ENCODE peak calls at places on chromosomes 3 and 15, in eight cellular contexts. B is HCT116, Q is breast epithelium, F is transverse colon, H is GM23338, T is spleen, U is stomach, E is sigmoid colon. J is an unnamed sample.

GRCh38 chr15:39624806-39625205 is 43.9 kb downstream of the THBS1 start:
- DNase-seq in B (no peak), Q (peak; percentile 69), F (peak; percentile 74), H (no peak), T (peak; percentile 78), U (peak; percentile 39), E (peak; percentile 83), J (no peak)

GRCh38 chr15:82944840-82945239 is 7.7 kb downstream of the HOMER2 start:
- DNase-seq in B (no peak), Q (no peak), F (no peak), H (no peak), T (no peak), U (no peak), E (no peak), J (no peak)

GRCh38 chr3:70861234-70861633 is 548.8 kb upstream of the MDFIC2 start:
- DNase-seq in B (no peak), Q (no peak), F (no peak), H (no peak), T (no peak), U (no peak), E (no peak), J (no peak)

GRCh38 chr15:100631831-100632230 is 29.4 kb downstream of the ASB7 start:
- DNase-seq in B (no peak), Q (no peak), F (no peak), H (no peak), T (no peak), U (no peak), E (no peak), J (no peak)

GRCh38 chr3:10518506-10519150 is 13.2 kb upstream of the ATP2B2 start:
- DNase-seq in B (no peak), Q (no peak), F (no peak), H (no peak), T (peak; percentile 67), U (peak; percentile 16), E (peak; percentile 40), J (no peak)

GRCh38 chr15:72797338-72797689 is 13.8 kb upstream of the ADPGK start:
- DNase-seq in B (no peak), Q (no peak), F (no peak), H (no peak), T (no peak), U (no peak), E (no peak), J (no peak)

GRCh38 chr3:169661567-169662214 is 1.8 kb downstream of the MECOM start:
- DNase-seq in B (no peak), Q (no peak), F (peak; percentile 53), H (peak; percentile 43), T (peak; percentile 81), U (peak; percentile 60), E (no peak), J (no peak)

GRCh38 chr3:196186661-196187573 is 24.3 kb downstream of the ZDHHC19 start:
- DNase-seq in B (no peak), Q (no peak), F (peak; percentile 43), H (peak; percentile 94), T (no peak), U (no peak), E (no peak), J (no peak)

GRCh38 chr3:45151100-45151499 is 4.9 kb upstream of the CDCP1 start:
- DNase-seq in B (no peak), Q (no peak), F (no peak), H (no peak), T (no peak), U (no peak), E (no peak), J (no peak)

GRCh38 chr3:141223673-141224166 is 7.9 kb upstream of the PXYLP1 start:
- DNase-seq in B (no peak), Q (no peak), F (no peak), H (no peak), T (no peak), U (no peak), E (no peak), J (no peak)

GRCh38 chr3:49911611-49912010 is 7.9 kb upstream of the MST1R start:
- DNase-seq in B (no peak), Q (no peak), F (no peak), H (no peak), T (no peak), U (no peak), E (no peak), J (no peak)

GRCh38 chr15:38688096-38688495 is 123.5 kb upstream of the RASGRP1 start:
- DNase-seq in B (no peak), Q (no peak), F (no peak), H (no peak), T (no peak), U (no peak), E (no peak), J (no peak)

GRCh38 chr15:75050283-75050682 is 26.9 kb downstream of the PPCDC start:
- DNase-seq in B (no peak), Q (no peak), F (no peak), H (no peak), T (no peak), U (no peak), E (no peak), J (no peak)

GRCh38 chr15:51647128-51647562 is 24.6 kb upstream of the DMXL2 start:
- DNase-seq in B (no peak), Q (no peak), F (peak; percentile 56), H (no peak), T (no peak), U (peak; percentile 74), E (peak; percentile 69), J (no peak)

GRCh38 chr3:23867400-23867799 is 49.4 kb downstream of the NKIRAS1 start:
- DNase-seq in B (no peak), Q (no peak), F (no peak), H (no peak), T (no peak), U (no peak), E (no peak), J (no peak)

GRCh38 chr3:158830391-158830790 is 28.5 kb downstream of the MFSD1 start:
- DNase-seq in B (no peak), Q (no peak), F (no peak), H (no peak), T (no peak), U (no peak), E (no peak), J (no peak)

GRCh38 chr3:49721165-49721860 is 1.8 kb upstream of the AMIGO3 start:
- DNase-seq in B (no peak), Q (no peak), F (no peak), H (no peak), T (no peak), U (no peak), E (no peak), J (no peak)

GRCh38 chr3:12400795-12401194 is 83.5 kb upstream of the TSEN2 start:
- DNase-seq in B (peak; percentile 21), Q (no peak), F (no peak), H (no peak), T (no peak), U (no peak), E (no peak), J (no peak)

GRCh38 chr3:172213168-172213567 is 173.8 kb downstream of the FNDC3B start:
- DNase-seq in B (no peak), Q (no peak), F (no peak), H (no peak), T (no peak), U (no peak), E (no peak), J (no peak)

GRCh38 chr15:93035953-93036810 is 52.8 kb downstream of the RGMA start:
- DNase-seq in B (peak; percentile 37), Q (no peak), F (no peak), H (peak; percentile 69), T (peak; percentile 84), U (peak; percentile 51), E (peak; percentile 69), J (no peak)

GRCh38 chr3:11944052-11944673 is 60.0 kb upstream of the SYN2 start:
- DNase-seq in B (peak; percentile 70), Q (no peak), F (peak; percentile 11), H (peak; percentile 90), T (no peak), U (peak; percentile 28), E (no peak), J (no peak)

DNA sequence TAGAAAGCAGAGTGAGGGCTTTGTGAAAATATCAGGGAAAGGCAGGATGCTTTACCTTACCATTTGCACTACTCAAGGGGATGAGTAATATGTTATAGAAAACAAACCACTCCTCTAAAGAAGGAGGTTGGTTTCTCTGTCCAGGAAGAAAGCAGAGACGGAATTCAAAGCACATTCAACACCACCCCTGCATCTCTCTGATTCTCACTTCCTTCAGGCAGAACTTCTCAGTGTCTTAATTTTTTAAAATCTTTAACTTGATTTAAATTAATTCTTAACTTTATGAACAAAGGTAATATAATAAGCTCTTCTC is 82.4 kb downstream of the NR2F2 start:
- DNase-seq in B (no peak), Q (no peak), F (no peak), H (no peak), T (no peak), U (no peak), E (no peak), J (no peak)
- TF ChIP-seq POLR2AphosphoS5 in B (no peak), Q (no peak), F (no peak), H (no peak), T (no peak), U (no peak), E (no peak), J (no peak)

GRCh38 chr15:40767838-40768491 is 1.8 kb upstream of the C15orf62 start:
- DNase-seq in B (no peak), Q (no peak), F (no peak), H (no peak), T (no peak), U (no peak), E (no peak), J (no peak)

GRCh38 chr15:40764766-40765136 is 883 bp downstream of the GCHFR start:
- DNase-seq in B (no peak), Q (no peak), F (no peak), H (no peak), T (no peak), U (no peak), E (no peak), J (no peak)

GRCh38 chr15:40766906-40767837 is 2.6 kb upstream of the C15orf62 start:
- DNase-seq in B (no peak), Q (no peak), F (no peak), H (peak; percentile 23), T (no peak), U (no peak), E (no peak), J (no peak)

GRCh38 chr15:40763801-40764765 is at the start of gene GCHFR:
- DNase-seq in B (no peak), Q (peak; percentile 65), F (peak; percentile 90), H (peak; percentile 87), T (peak; percentile 93), U (peak; percentile 81), E (peak; percentile 89), J (peak; percentile 72)

GRCh38 chr15:40766194-40766830 is 2.4 kb downstream of the GCHFR start:
- DNase-seq in B (no peak), Q (no peak), F (no peak), H (no peak), T (no peak), U (no peak), E (no peak), J (no peak)
- H3K4me1 ChIP-seq in B (peaks cover 74% of the 10 kb centered on the region), Q (peaks cover 20% of the 10 kb centered on the region), F (peaks cover 20% of the 10 kb centered on the region), H (peaks cover 23% of the 10 kb centered on the region), T (peaks cover 69% of the 10 kb centered on the region), U (peaks cover 84% of the 10 kb centered on the region), E (peaks cover 44% of the 10 kb centered on the region), J (peaks cover 29% of the 10 kb centered on the region)

GRCh38 chr3:52098108-52098507 is 41.7 kb upstream of the DUSP7 start:
- DNase-seq in B (no peak), Q (no peak), F (no peak), H (no peak), T (peak; percentile 4), U (no peak), E (peak; percentile 30), J (no peak)
- TF ChIP-seq POLR2AphosphoS5 in B (no peak), Q (no peak), F (no peak), H (no peak), T (no peak), U (no peak), E (no peak), J (no peak)

GRCh38 chr15:89136818-89137772 is 48.8 kb downstream of the ABHD2 start:
- DNase-seq in B (no peak), Q (no peak), F (peak; percentile 22), H (no peak), T (peak; percentile 80), U (no peak), E (peak; percentile 77), J (no peak)
- H3K4me1 ChIP-seq in B (no peaks in the 10 kb centered on the region), Q (peaks cover 7% of the 10 kb centered on the region), F (peaks cover 23% of the 10 kb centered on the region), H (peaks cover 5% of the 10 kb centered on the region), T (peaks cover 89% of the 10 kb centered on the region), U (peaks cover 90% of the 10 kb centered on the region), E (peaks cover 46% of the 10 kb centered on the region), J (peaks cover 24% of the 10 kb centered on the region)